ENCODE peak calls at places on chromosome 9, in seven cellular contexts. V is effector CD4-positive, alpha-beta T cell; A is activated CD4-positive, alpha-beta T cell treated with anti-CD3 and anti-CD28 coated beads, Interleukin-2, amount 50 U/mL, for 1 hour; T is NCI-H226; Q is T-helper 1 cell; M is small intestine; H is effector memory CD8-positive, alpha-beta T cell. W is an unnamed sample.

GRCh38 chr9:27572036-27572435 is 1.2 kb downstream of the C9orf72 start:
- DNase-seq in T (no peak), A (no peak), M (no peak), Q (no peak), V (no peak), H (no peak), W (no peak)

GRCh38 chr9:134193912-134194535 is 29.7 kb upstream of the RNU6ATAC start:
- DNase-seq in M (no peak), H (no peak), T (no peak), Q (no peak), A (no peak), V (no peak), W (no peak)

GRCh38 chr9:88753691-88754367 is 218.9 kb downstream of the NXNL2 start:
- DNase-seq in T (no peak), Q (no peak), H (no peak), M (no peak), V (no peak), A (no peak), W (no peak)

GRCh38 chr9:99354104-99354503 is 132.0 kb downstream of the SEC61B start:
- DNase-seq in V (no peak), A (no peak), M (no peak), T (no peak), Q (no peak), H (no peak), W (no peak)

GRCh38 chr9:27528278-27528885 is 1.2 kb downstream of the MOB3B start:
- DNase-seq in V (peak), H (peak), T (peak), M (peak), A (peak), Q (peak), W (peak)

GRCh38 chr9:5582835-5583195 is 46.1 kb upstream of the RIC1 start:
- DNase-seq in Q (no peak), M (no peak), H (no peak), V (no peak), A (peak), T (peak), W (no peak)

GRCh38 chr9:96505316-96505991 is 55.5 kb downstream of the HABP4 start:
- DNase-seq in A (no peak), V (no peak), Q (no peak), M (no peak), T (no peak), H (no peak), W (no peak)

GRCh38 chr9:131781069-131781468 is 41.2 kb upstream of the RAPGEF1 start:
- DNase-seq in V (no peak), Q (no peak), T (no peak), M (no peak), A (no peak), H (no peak), W (no peak)

GRCh38 chr9:124099860-124100259 is 88.3 kb downstream of the LHX2 start:
- DNase-seq in T (no peak), M (no peak), A (no peak), Q (no peak), V (no peak), H (no peak), W (no peak)

GRCh38 chr9:4365055-4365454 is 65.2 kb upstream of the GLIS3 start:
- DNase-seq in T (no peak), Q (no peak), H (no peak), V (no peak), M (no peak), A (no peak), W (no peak)

W was measured in stimulated activated naive CD4-positive, alpha-beta T cell.